ENCODE peak calls at places on chromosomes 12 and 14, in ten cellular contexts. K is uterus, W is H9, M is K562, U is tibial artery, S is colonic mucosa, N is psoas muscle, D is HCT116, I is adrenal gland, T is fibroblast of lung. R is an unnamed sample.
A peak's percentile ranks its signal among the peaks of the same experiment; 100 is the strongest.

GRCh38 chr14:34052658-34053014 is 101.8 kb upstream of the EGLN3 start:
- DNase-seq in M (no peak), U (peak; percentile 26), W (peak; percentile 39), I (peak; percentile 21), D (peak; percentile 70), S (peak; percentile 26), T (peak; percentile 85), K (no peak), N (peak; percentile 35), R (peak; percentile 75)

GRCh38 chr12:46749322-46749721 is 76.5 kb downstream of the SLC38A4 start:
- DNase-seq in T (no peak), I (no peak), M (no peak), N (no peak), W (no peak), D (no peak), S (no peak), U (no peak), K (no peak), R (no peak)

GRCh38 chr14:52692248-52692962 is 3.0 kb downstream of the ERO1A start:
- DNase-seq in N (no peak), S (no peak), D (no peak), U (no peak), I (peak; percentile 51), M (no peak), K (peak; percentile 27), W (no peak), T (peak; percentile 28), R (no peak)

GRCh38 chr12:95943231-95943842 is at the start of gene AMDHD1:
- DNase-seq in K (peak; percentile 24), U (peak; percentile 27), S (peak; percentile 48), I (peak; percentile 51), M (no peak), W (peak; percentile 85), N (peak; percentile 61), D (peak; percentile 40), T (peak; percentile 61), R (no peak)

GRCh38 chr14:36505892-36506731 is 13.9 kb downstream of the NKX2-1 start:
- DNase-seq in K (no peak), T (no peak), U (no peak), S (no peak), M (no peak), W (peak; percentile 64), N (no peak), D (no peak), I (no peak), R (no peak)

GRCh38 chr14:91912035-91912434 is 35.5 kb downstream of the FBLN5 start:
- DNase-seq in T (no peak), U (no peak), D (no peak), W (no peak), K (no peak), I (no peak), S (no peak), N (no peak), M (no peak), R (no peak)

GRCh38 chr12:68451261-68452091 is 119.3 kb upstream of the MDM1 start:
- DNase-seq in N (peak; percentile 26), T (peak; percentile 96), S (peak; percentile 32), W (no peak), I (peak; percentile 81), U (peak; percentile 63), D (no peak), M (no peak), K (peak; percentile 65), R (peak; percentile 13)

GRCh38 chr12:111451649-111452129 is 46.0 kb downstream of the SH2B3 start:
- DNase-seq in U (no peak), M (no peak), D (peak; percentile 24), N (no peak), T (peak; percentile 37), W (no peak), S (no peak), I (peak; percentile 11), K (peak; percentile 11), R (peak; percentile 28)

GRCh38 chr14:76464856-76465255 is 88.9 kb downstream of the ESRRB start:
- DNase-seq in W (no peak), I (no peak), M (no peak), T (no peak), D (no peak), N (no peak), K (no peak), S (no peak), U (no peak), R (no peak)

GRCh38 chr14:75991753-75992152 is 6.2 kb downstream of the IFT43 start:
- DNase-seq in D (no peak), K (no peak), U (no peak), I (no peak), N (no peak), T (peak; percentile 61), M (no peak), S (no peak), W (no peak), R (no peak)

GRCh38 chr12:132376464-132376830 is 47.1 kb upstream of the GALNT9 start:
- DNase-seq in S (no peak), T (no peak), D (no peak), N (no peak), W (no peak), M (no peak), U (no peak), I (no peak), K (no peak), R (no peak)

GRCh38 chr14:23483216-23483854 is 13.8 kb downstream of the NGDN start:
- DNase-seq in W (peak; percentile 89), K (no peak), U (no peak), M (peak; percentile 47), T (peak; percentile 6), D (no peak), I (no peak), S (no peak), N (no peak), R (no peak)

GRCh38 chr12:50525422-50525821 is 20.6 kb downstream of the DIP2B start:
- DNase-seq in T (no peak), K (no peak), N (no peak), D (no peak), M (no peak), W (no peak), I (no peak), S (no peak), U (no peak), R (no peak)

GRCh38 chr12:50528800-50529199 is 24.0 kb downstream of the DIP2B start:
- DNase-seq in W (no peak), I (no peak), M (no peak), U (no peak), N (no peak), D (no peak), S (no peak), T (no peak), K (no peak), R (no peak)

GRCh38 chr12:50529345-50529744 is 24.6 kb downstream of the DIP2B start:
- DNase-seq in T (no peak), N (no peak), I (no peak), S (no peak), W (no peak), U (no peak), D (no peak), K (no peak), M (no peak), R (no peak)

GRCh38 chr12:50524621-50525020 is 19.8 kb downstream of the DIP2B start:
- DNase-seq in N (no peak), I (no peak), D (no peak), T (no peak), W (no peak), M (no peak), K (no peak), U (no peak), S (no peak), R (no peak)

GRCh38 chr12:50527086-50527726 is 22.4 kb downstream of the DIP2B start:
- DNase-seq in N (no peak), T (no peak), K (no peak), W (no peak), M (no peak), S (no peak), I (no peak), D (no peak), U (no peak), R (no peak)
- H3K4me1 ChIP-seq in N (peaks cover 27% of the 10 kb centered on the region), T (peaks cover 2% of the 10 kb centered on the region), K (no peaks in the 10 kb centered on the region), W (no peaks in the 10 kb centered on the region), M (no peaks in the 10 kb centered on the region), S (peaks cover 11% of the 10 kb centered on the region), I (peaks cover 17% of the 10 kb centered on the region), D (peaks cover 55% of the 10 kb centered on the region), U (peaks cover 7% of the 10 kb centered on the region), R (peaks cover 13% of the 10 kb centered on the region)

GRCh38 chr12:22459872-22460490 is 84.4 kb downstream of the C2CD5 start:
- DNase-seq in D (peak; percentile 26), W (no peak), N (no peak), S (no peak), M (peak; percentile 9), T (peak; percentile 43), I (no peak), U (no peak), K (no peak), R (peak; percentile 9)
- TF ChIP-seq CTCF in D (peak; percentile 18), W (peak; percentile 77), N (peak; percentile 48), S (peak; percentile 56), M (peak; percentile 36), T (peak; percentile 72), I (peak; percentile 64), U (peak; percentile 46), K (peak; percentile 34), R (peak; percentile 72)

DNA sequence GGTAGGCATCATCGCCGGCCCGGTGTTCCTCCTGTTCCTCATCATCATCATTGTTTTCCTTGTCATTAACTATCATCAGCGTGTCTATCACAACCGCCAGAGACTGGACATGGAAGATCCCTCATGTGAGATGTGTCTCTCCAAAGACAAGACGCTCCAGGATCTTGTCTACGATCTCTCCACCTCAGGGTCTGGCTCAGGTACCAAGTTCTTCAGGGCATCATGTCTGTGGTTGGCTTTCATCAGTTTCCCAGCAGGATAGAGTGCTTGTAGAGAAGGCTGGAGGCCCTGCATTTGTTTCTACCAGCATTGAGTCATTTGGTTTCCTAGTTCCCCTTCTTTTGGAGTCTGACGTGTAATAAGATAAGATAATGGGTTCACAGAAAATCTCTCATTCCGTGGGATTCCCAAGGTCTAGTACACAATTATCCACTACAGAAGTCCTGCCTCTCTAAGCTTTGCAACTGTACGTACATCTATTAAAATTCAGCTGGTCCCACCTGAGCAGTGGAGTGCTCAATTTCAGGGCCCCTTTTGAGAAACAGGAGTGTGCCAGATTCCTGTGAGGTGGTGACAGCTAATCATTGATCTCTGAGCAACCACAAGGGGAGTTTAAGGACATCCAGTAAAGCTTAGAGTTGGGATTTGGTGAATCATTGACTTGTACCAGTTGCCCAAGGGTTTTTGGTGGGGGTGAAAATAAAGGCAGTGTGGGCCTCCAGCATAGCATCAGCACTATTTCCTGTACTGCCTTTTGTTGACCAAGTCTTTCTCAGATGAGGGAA is 25.1 kb downstream of the ACVR1B start:
- DNase-seq in I (no peak), W (no peak), K (no peak), N (no peak), U (no peak), M (no peak), S (no peak), T (peak; percentile 76), D (no peak), R (no peak)
- H3K4me1 ChIP-seq in I (peaks cover 41% of the 10 kb centered on the region), W (peaks cover 7% of the 10 kb centered on the region), K (no peaks in the 10 kb centered on the region), N (peaks cover 32% of the 10 kb centered on the region), U (peaks cover 33% of the 10 kb centered on the region), M (peaks cover 10% of the 10 kb centered on the region), S (no peaks in the 10 kb centered on the region), T (peaks cover 11% of the 10 kb centered on the region), D (peaks cover 8% of the 10 kb centered on the region), R (peaks cover 22% of the 10 kb centered on the region)

DNA sequence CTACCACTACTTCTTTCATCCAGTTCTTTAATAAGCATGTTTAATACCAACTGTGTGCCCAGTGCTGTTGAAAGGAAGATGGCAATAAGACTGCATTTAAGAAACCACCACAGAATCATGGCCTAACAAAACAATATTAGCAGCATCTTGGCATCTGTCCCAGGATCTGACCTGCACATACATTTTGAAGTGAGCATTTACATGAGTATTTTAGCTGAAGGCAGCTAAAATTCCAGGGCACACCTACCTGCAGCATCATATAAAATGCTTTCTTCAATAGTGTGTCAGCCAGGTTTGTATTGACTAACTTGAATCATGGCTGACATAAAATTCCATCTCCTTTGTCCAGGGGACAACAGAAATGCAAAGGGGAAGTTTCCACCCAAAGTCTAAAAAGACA is 65.0 kb upstream of the ARHGAP5 start:
- DNase-seq in S (no peak), U (no peak), M (no peak), W (no peak), D (no peak), I (no peak), N (no peak), T (no peak), K (no peak), R (peak; percentile 40)
- TF ChIP-seq CTCF in S (no peak), U (no peak), M (no peak), W (no peak), D (no peak), I (no peak), N (no peak), T (no peak), K (no peak), R (no peak)

R was measured in foreskin keratinocyte.